ENCODE peak calls at places on chromosomes 7 and 10, in nine cellular contexts. I is colonic mucosa; W is activated naive CD4-positive, alpha-beta T cell treated with anti-CD3 and anti-CD28 coated beads for 36 hours; A is activated CD8-positive, alpha-beta memory T cell treated with anti-CD3 and anti-CD28 coated beads, Interleukin-2, amount 10 ng/mL, durations not matched to agents 7 days and 5 days; K is fibroblast of mammary gland; B is Kasumi-1; Q is mesothelial cell of epicardium; X is SHP77; H is AML-193. U is an unnamed sample.

GRCh38 chr10:73768881-73769280 is 13.0 kb upstream of the CHCHD1 start:
- DNase-seq in I (no peak), W (peak; percentile 82), A (peak; percentile 68), K (no peak), B (no peak), Q (no peak), X (no peak), H (no peak), U (no peak)

GRCh38 chr10:80204193-80204714 is 1.1 kb downstream of the ANXA11 start:
- DNase-seq in I (peak; percentile 77), W (peak; percentile 21), A (no peak), K (no peak), B (no peak), Q (no peak), X (no peak), H (no peak), U (no peak)

GRCh38 chr10:130817674-130818073 is 493.8 kb downstream of the TCERG1L start:
- DNase-seq in I (no peak), W (no peak), A (no peak), K (no peak), B (no peak), Q (no peak), X (no peak), H (no peak), U (no peak)

GRCh38 chr7:20193242-20193777 is 23.9 kb downstream of the MACC1 start:
- DNase-seq in I (no peak), W (no peak), A (no peak), K (no peak), B (no peak), Q (no peak), X (no peak), H (no peak), U (no peak)

GRCh38 chr7:100372256-100372655 is 1.0 kb upstream of the PILRA start:
- DNase-seq in I (no peak), W (peak; percentile 38), A (no peak), K (peak; percentile 61), B (peak; percentile 70), Q (no peak), X (no peak), H (peak; percentile 72), U (no peak)

GRCh38 chr10:44935201-44935960 is 24.2 kb upstream of the RASSF4 start:
- DNase-seq in I (no peak), W (no peak), A (peak; percentile 26), K (peak; percentile 72), B (no peak), Q (no peak), X (no peak), H (no peak), U (peak; percentile 30)

GRCh38 chr10:37975407-37975991 is 948 bp downstream of the ZNF25 start:
- DNase-seq in I (no peak), W (peak; percentile 7), A (peak; percentile 45), K (peak; percentile 42), B (peak; percentile 44), Q (no peak), X (peak; percentile 10), H (peak; percentile 61), U (no peak)

GRCh38 chr7:6257602-6258001 is 14.8 kb downstream of the CYTH3 start:
- DNase-seq in I (no peak), W (no peak), A (no peak), K (no peak), B (no peak), Q (no peak), X (no peak), H (no peak), U (no peak)

GRCh38 chr7:45150199-45150598 is 7.4 kb upstream of the RAMP3 start:
- DNase-seq in I (no peak), W (no peak), A (no peak), K (no peak), B (no peak), Q (no peak), X (no peak), H (no peak), U (no peak)

GRCh38 chr7:75963383-75963995 is 30.9 kb downstream of the TMEM120A start:
- DNase-seq in I (no peak), W (no peak), A (no peak), K (no peak), B (no peak), Q (no peak), X (no peak), H (no peak), U (no peak)

GRCh38 chr7:42426163-42426562 is 189.2 kb upstream of the GLI3 start:
- DNase-seq in I (no peak), W (no peak), A (no peak), K (peak; percentile 48), B (no peak), Q (no peak), X (no peak), H (no peak), U (no peak)

GRCh38 chr7:55481126-55481525 is 91.2 kb downstream of the VOPP1 start:
- DNase-seq in I (peak; percentile 9), W (no peak), A (peak; percentile 34), K (no peak), B (no peak), Q (no peak), X (no peak), H (no peak), U (no peak)

GRCh38 chr10:113960617-113961260 is 82.9 kb upstream of the ADRB1 start:
- DNase-seq in I (peak; percentile 86), W (peak; percentile 39), A (peak; percentile 81), K (no peak), B (no peak), Q (no peak), X (no peak), H (no peak), U (no peak)

GRCh38 chr10:14975672-14976273 is 16.6 kb downstream of the MEIG1 start:
- DNase-seq in I (no peak), W (no peak), A (no peak), K (peak; percentile 6), B (no peak), Q (no peak), X (no peak), H (no peak), U (no peak)

GRCh38 chr7:155339474-155339873 is 41.8 kb downstream of the INSIG1 start:
- DNase-seq in I (no peak), W (no peak), A (no peak), K (no peak), B (no peak), Q (no peak), X (no peak), H (no peak), U (no peak)

GRCh38 chr10:10213237-10213636 is 804.4 kb upstream of the CELF2 start:
- DNase-seq in I (no peak), W (no peak), A (no peak), K (no peak), B (no peak), Q (no peak), X (no peak), H (no peak), U (no peak)

GRCh38 chr7:133082390-133082766 is 488 bp upstream of the CHCHD3 start:
- DNase-seq in I (no peak), W (no peak), A (no peak), K (no peak), B (no peak), Q (no peak), X (no peak), H (no peak), U (no peak)

GRCh38 chr10:30373596-30374327 is 24.7 kb upstream of the MTPAP start:
- DNase-seq in I (no peak), W (peak; percentile 77), A (peak; percentile 86), K (no peak), B (no peak), Q (no peak), X (no peak), H (no peak), U (no peak)

GRCh38 chr10:2873769-2874168 is 193.6 kb upstream of the PFKP start:
- DNase-seq in I (no peak), W (no peak), A (no peak), K (no peak), B (no peak), Q (no peak), X (no peak), H (no peak), U (no peak)

GRCh38 chr7:120973849-120974248 is 14.7 kb upstream of the CPED1 start:
- DNase-seq in I (no peak), W (no peak), A (no peak), K (peak; percentile 44), B (no peak), Q (no peak), X (no peak), H (no peak), U (no peak)

GRCh38 chr10:75660833-75661232 is 229.4 kb downstream of the LRMDA start:
- DNase-seq in I (no peak), W (no peak), A (no peak), K (no peak), B (no peak), Q (no peak), X (no peak), H (no peak), U (no peak)

GRCh38 chr10:7520496-7521485 is 110.0 kb upstream of the SFMBT2 start:
- DNase-seq in I (no peak), W (no peak), A (no peak), K (no peak), B (no peak), Q (no peak), X (no peak), H (no peak), U (no peak)

GRCh38 chr7:121081327-121081936 is 92.9 kb downstream of the CPED1 start:
- DNase-seq in I (no peak), W (no peak), A (no peak), K (peak; percentile 88), B (peak; percentile 51), Q (no peak), X (peak; percentile 46), H (peak; percentile 66), U (no peak)

GRCh38 chr7:157090485-157091165 is 48.1 kb upstream of the UBE3C start:
- DNase-seq in I (no peak), W (no peak), A (no peak), K (no peak), B (no peak), Q (no peak), X (no peak), H (no peak), U (no peak)

GRCh38 chr7:131031100-131031868 is 296.4 kb upstream of the MKLN1 start:
- DNase-seq in I (no peak), W (peak; percentile 58), A (no peak), K (no peak), B (no peak), Q (no peak), X (no peak), H (no peak), U (no peak)

GRCh38 chr7:92409357-92409756 is 37.9 kb upstream of the GATAD1 start:
- DNase-seq in I (no peak), W (no peak), A (no peak), K (no peak), B (no peak), Q (no peak), X (no peak), H (no peak), U (no peak)

GRCh38 chr10:44391981-44392380 is 7.1 kb upstream of the CXCL12 start:
- DNase-seq in I (no peak), W (no peak), A (peak; percentile 19), K (no peak), B (no peak), Q (no peak), X (no peak), H (no peak), U (no peak)

GRCh38 chr10:123704812-123705211 is 38.7 kb downstream of the GPR26 start:
- DNase-seq in I (no peak), W (no peak), A (no peak), K (no peak), B (no peak), Q (no peak), X (no peak), H (no peak), U (no peak)

GRCh38 chr7:151403764-151404163 is 6.1 kb downstream of the WDR86 start:
- DNase-seq in I (no peak), W (no peak), A (no peak), K (peak; percentile 14), B (no peak), Q (no peak), X (no peak), H (no peak), U (no peak)

GRCh38 chr7:41830271-41830670 is 127.4 kb upstream of the INHBA start:
- DNase-seq in I (no peak), W (no peak), A (no peak), K (no peak), B (no peak), Q (no peak), X (no peak), H (no peak), U (no peak)

GRCh38 chr7:73618538-73618937 is 5.8 kb downstream of the MLXIPL start:
- DNase-seq in I (no peak), W (no peak), A (no peak), K (no peak), B (no peak), Q (no peak), X (no peak), H (no peak), U (no peak)